ENCODE peak calls at places on chromosomes 16 and 17, in four cellular contexts. N is AG08396, M is GM04504, H is NCI-H1417. D is an unnamed sample.

GRCh38 chr17:2108170-2108569 is 53.3 kb downstream of the HIC1 start:
- DNase-seq in N (no peak), M (no peak), H (no peak), D (no peak)

GRCh38 chr17:51079049-51079448 is 41.6 kb downstream of the SPAG9 start:
- DNase-seq in N (peak; percentile 32), M (no peak), H (no peak), D (no peak)

GRCh38 chr17:694239-694638 is 20.4 kb downstream of the VPS53 start:
- DNase-seq in N (peak; percentile 71), M (peak; percentile 93), H (no peak), D (no peak)

GRCh38 chr17:74442670-74443515 is 11.0 kb downstream of the GPRC5C start:
- DNase-seq in N (no peak), M (no peak), H (peak; percentile 74), D (no peak)

GRCh38 chr17:31079731-31080130 is 15.0 kb upstream of the NF1 start:
- DNase-seq in N (no peak), M (no peak), H (no peak), D (no peak)

GRCh38 chr17:50472286-50472685 is 3.6 kb upstream of the CHAD start:
- DNase-seq in N (no peak), M (no peak), H (no peak), D (no peak)

GRCh38 chr17:37708008-37708615 is 36.7 kb downstream of the HNF1B start:
- DNase-seq in N (no peak), M (no peak), H (no peak), D (no peak)

GRCh38 chr17:69141802-69142472 is at the start of gene ABCA6:
- DNase-seq in N (peak; percentile 10), M (peak; percentile 35), H (no peak), D (no peak)

GRCh38 chr17:45293413-45294211 is 23.2 kb downstream of the MAP3K14 start:
- DNase-seq in N (peak; percentile 83), M (peak; percentile 91), H (no peak), D (no peak)

GRCh38 chr17:73311428-73311780 is 397 bp downstream of the CDC42EP4 start:
- DNase-seq in N (no peak), M (no peak), H (no peak), D (no peak)

GRCh38 chr16:75627856-75628255 is 4.8 kb upstream of the ADAT1 start:
- DNase-seq in N (no peak), M (no peak), H (no peak), D (no peak)

D was measured in activated CD4-positive, alpha-beta T cell treated with anti-CD3 and anti-CD28 coated beads, Interleukin-2, amount 50 U/mL, for 1 hour.